ENCODE peak calls at places on chromosomes 1 and 21, in four cellular contexts. V is right atrium auricular region, R is psoas muscle, Y is SK-N-SH. J is an unnamed sample. For H3K4me1, the result is how much of the 10 kb centered on the place peaks cover.

GRCh38 chr1:73306899-73307555 is 890.9 kb downstream of the LRRIQ3 start:
- DNase-seq in V (no peak), R (no peak), Y (no peak), J (no peak)

GRCh38 chr1:42978317-42979036 is 19.8 kb upstream of the SLC2A1 start:
- DNase-seq in V (no peak), R (no peak), Y (no peak), J (no peak)

GRCh38 chr1:93324486-93325464 is 20.9 kb upstream of the DR1 start:
- DNase-seq in V (no peak), R (no peak), Y (no peak), J (no peak)

GRCh38 chr21:24093032-24093431 is 1514.2 kb downstream of the MRPL39 start:
- DNase-seq in V (no peak), R (no peak), Y (no peak), J (no peak)

GRCh38 chr1:7581754-7582264 is 189.3 kb upstream of the VAMP3 start:
- DNase-seq in V (no peak), R (no peak), Y (no peak), J (no peak)

GRCh38 chr1:64038965-64039926 is 164.2 kb upstream of the UBE2U start:
- DNase-seq in V (no peak), R (peak), Y (peak), J (peak)

GRCh38 chr1:47772281-47772680 is 224.9 kb downstream of the TRABD2B start:
- DNase-seq in V (no peak), R (no peak), Y (no peak), J (no peak)

GRCh38 chr1:187262731-187263130 is 434.0 kb downstream of the PLA2G4A start:
- DNase-seq in V (no peak), R (no peak), Y (no peak), J (no peak)

GRCh38 chr1:154703207-154703606 is 95.2 kb upstream of the ADAR start:
- DNase-seq in V (no peak), R (no peak), Y (no peak), J (peak)

GRCh38 chr1:76727520-76727919 is 139.8 kb upstream of the ST6GALNAC5 start:
- DNase-seq in V (no peak), R (no peak), Y (no peak), J (no peak)

GRCh38 chr1:243850368-243851128 is 505 bp upstream of the AKT3 start:
- DNase-seq in V (peak), R (peak), Y (peak), J (peak)

GRCh38 chr1:243851129-243851756 is 1.2 kb upstream of the AKT3 start:
- DNase-seq in V (peak), R (no peak), Y (no peak), J (no peak)

GRCh38 chr1:243849089-243850012 is 692 bp downstream of the AKT3 start:
- DNase-seq in V (peak), R (peak), Y (peak), J (peak)

GRCh38 chr1:243850013-243850367 is at the start of gene AKT3:
- DNase-seq in V (no peak), R (no peak), Y (peak), J (no peak)

GRCh38 chr1:243851765-243852164 is 1.7 kb upstream of the AKT3 start:
- DNase-seq in V (no peak), R (no peak), Y (no peak), J (no peak)
- H3K4me3 ChIP-seq in V (peak), R (no peak), Y (peak), J (peak)

GRCh38 chr1:234517087-234517802 is 38.3 kb upstream of the TARBP1 start:
- DNase-seq in V (no peak), R (no peak), Y (no peak), J (no peak)

GRCh38 chr1:234519506-234519905 is 40.5 kb upstream of the TARBP1 start:
- DNase-seq in V (no peak), R (no peak), Y (no peak), J (no peak)

GRCh38 chr1:234521802-234522185 is 42.8 kb upstream of the TARBP1 start:
- DNase-seq in V (no peak), R (no peak), Y (no peak), J (no peak)

GRCh38 chr1:234520908-234521801 is 42.2 kb upstream of the TARBP1 start:
- DNase-seq in V (no peak), R (no peak), Y (no peak), J (no peak)

GRCh38 chr1:234518876-234519275 is 39.9 kb upstream of the TARBP1 start:
- DNase-seq in V (no peak), R (no peak), Y (no peak), J (no peak)
- H3K4me1 ChIP-seq in V (half or more), R (half or more), Y (under half), J (under half)

GRCh38 chr21:45845790-45846130 is 135.8 kb upstream of the COL6A1 start:
- DNase-seq in V (no peak), R (no peak), Y (no peak), J (no peak)

GRCh38 chr21:45843426-45843825 is 138.1 kb upstream of the COL6A1 start:
- DNase-seq in V (no peak), R (no peak), Y (no peak), J (no peak)

GRCh38 chr21:45846373-45847160 is 135.0 kb upstream of the COL6A1 start:
- DNase-seq in V (peak), R (peak), Y (no peak), J (no peak)

GRCh38 chr21:45844181-45844580 is 137.4 kb upstream of the COL6A1 start:
- DNase-seq in V (no peak), R (no peak), Y (no peak), J (no peak)

DNA sequence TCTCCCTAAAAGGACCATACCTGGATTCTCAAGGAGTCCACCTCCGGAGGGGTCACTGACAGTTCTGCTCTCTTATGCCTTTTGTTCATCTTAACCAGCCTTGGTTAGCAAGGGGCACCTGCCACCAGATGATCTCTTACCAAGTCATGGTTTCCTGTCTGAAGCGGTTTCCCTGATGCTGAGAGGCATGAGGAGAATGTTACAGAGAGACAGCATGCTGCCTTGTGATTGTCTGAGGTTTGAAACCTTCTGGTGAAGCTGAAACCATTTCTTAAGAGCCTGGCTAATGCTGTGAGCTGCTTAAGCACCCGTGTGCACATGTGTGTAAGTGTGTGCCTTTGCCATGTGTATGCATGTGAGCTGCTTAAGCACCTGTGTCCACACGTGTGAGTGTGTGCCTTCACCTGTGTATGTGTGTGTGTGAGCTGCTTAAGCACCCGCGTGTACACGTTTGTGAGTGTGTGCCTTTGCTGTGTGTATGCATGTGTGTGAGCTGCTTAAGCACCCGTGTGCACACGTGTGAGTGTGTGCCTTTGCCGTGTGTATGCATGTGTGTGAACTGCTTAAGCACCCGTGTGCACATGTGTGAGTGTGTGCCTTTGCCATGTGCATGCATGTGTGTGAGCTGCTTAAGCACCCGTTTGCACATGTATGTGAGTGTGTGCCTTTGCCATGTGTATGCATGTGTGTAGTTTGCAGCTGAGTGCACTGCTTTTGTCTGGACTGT is 136.3 kb upstream of the COL6A1 start:
- DNase-seq in V (no peak), R (no peak), Y (no peak), J (no peak)
- H3K4me3 ChIP-seq in V (no peak), R (no peak), Y (no peak), J (no peak)

GRCh38 chr1:243580984-243581383 is 269.1 kb downstream of the AKT3 start:
- DNase-seq in V (no peak), R (no peak), Y (no peak), J (no peak)
- H3K4me1 ChIP-seq in V (under half), R (under half), Y (under half), J (under half)

DNA sequence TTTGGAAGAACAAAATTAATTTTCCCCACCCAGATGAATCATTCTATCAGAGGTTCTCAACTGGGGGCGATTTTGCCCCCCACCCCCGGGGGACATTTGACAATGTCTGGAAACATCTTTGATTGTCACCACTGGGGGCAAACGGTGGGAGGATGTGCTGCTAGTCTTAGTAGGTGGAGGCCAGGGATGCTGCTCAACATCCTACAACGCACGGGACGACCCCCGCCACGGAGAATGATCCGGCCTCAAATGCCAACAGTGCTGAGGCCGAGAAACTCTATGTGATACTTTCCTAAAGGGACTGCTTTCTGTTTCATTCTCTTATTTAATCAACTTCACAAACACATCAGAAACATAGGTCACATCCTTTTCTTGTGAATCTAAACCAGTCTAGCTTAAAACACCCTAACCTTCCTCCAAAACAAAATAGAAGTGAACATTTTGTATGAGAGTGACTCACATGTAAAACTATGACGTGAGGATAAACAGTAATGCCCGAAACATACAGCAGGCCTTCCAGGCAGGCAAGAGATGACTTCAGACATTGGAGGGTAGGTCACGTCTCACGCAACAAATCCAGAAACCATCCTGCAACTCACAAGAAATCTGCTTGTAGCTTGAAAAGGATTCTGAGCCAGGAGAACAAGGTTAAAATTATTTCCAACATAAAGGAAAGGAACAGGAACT is 37.2 kb upstream of the ETS2 start:
- DNase-seq in V (no peak), R (no peak), Y (no peak), J (no peak)
- H3K4me3 ChIP-seq in V (no peak), R (no peak), Y (no peak), J (no peak)

GRCh38 chr1:165899461-165899941 is 72.1 kb downstream of the UCK2 start:
- DNase-seq in V (no peak), R (peak), Y (no peak), J (no peak)

GRCh38 chr1:165900576-165901380 is 73.4 kb downstream of the UCK2 start:
- DNase-seq in V (peak), R (no peak), Y (no peak), J (no peak)

GRCh38 chr1:165903672-165904071 is 76.3 kb downstream of the UCK2 start:
- DNase-seq in V (peak), R (no peak), Y (no peak), J (no peak)

GRCh38 chr1:165904948-165905347 is 77.5 kb downstream of the UCK2 start:
- DNase-seq in V (no peak), R (no peak), Y (no peak), J (no peak)

DNA sequence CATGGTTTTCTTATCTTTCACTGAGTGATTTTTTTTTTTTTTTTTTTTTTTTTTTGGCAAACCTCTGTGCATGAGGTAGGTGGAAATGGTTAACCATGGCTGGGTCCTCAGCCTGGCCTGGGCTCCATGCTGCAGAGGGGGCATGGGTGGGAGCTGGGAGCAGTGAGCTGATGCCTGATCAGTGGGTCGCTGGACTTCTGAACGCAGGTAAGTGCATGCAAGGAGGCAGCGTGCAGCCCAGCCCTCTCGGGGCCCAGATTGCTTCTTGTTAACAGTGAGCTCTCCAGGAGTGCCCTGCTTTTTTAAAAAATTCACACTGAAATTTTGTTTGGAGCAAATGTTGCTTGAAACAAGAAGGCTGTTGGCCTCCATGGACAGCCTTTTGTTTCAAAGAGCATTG is 75.2 kb downstream of the UCK2 start:
- DNase-seq in V (no peak), R (no peak), Y (no peak), J (no peak)
- H3K4me1 ChIP-seq in V (under half), R (under half), Y (under half), J (under half)

DNA sequence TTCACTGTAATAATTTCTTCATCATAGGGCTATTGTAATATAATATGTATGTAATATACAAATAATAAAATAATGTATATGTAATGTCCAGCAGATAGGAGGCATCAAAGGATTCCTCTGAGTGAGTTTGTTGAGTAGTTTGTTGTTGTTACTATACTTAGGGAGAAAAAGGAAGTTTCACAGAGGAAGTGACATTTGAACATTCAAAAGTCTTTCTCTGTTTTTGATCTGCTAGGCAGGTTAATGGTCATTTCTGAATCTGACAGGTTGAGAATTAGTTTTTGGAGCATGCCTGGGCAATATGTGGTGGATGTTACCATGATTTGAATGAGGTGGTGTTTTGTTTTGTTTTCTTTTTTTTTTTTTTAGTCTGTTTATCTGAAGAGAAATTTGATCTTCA is 102.1 kb downstream of the NRDC start:
- DNase-seq in V (no peak), R (no peak), Y (no peak), J (no peak)
- H3K4me3 ChIP-seq in V (no peak), R (no peak), Y (no peak), J (no peak)